ENCODE peak calls at places on chromosomes 12 and 14, in eight cellular contexts. O is IMR-90; E is suprapubic skin; C is A549; V is H9; X is CD14-positive monocyte; K is CD4-positive, alpha-beta T cell; T is GM13976. R is an unnamed sample.

GRCh38 chr12:122226366-122227222 is 742 bp upstream of the DIABLO start:
- DNase-seq in V (no peak), X (no peak), K (no peak), E (no peak), O (no peak), C (no peak), T (no peak), R (no peak)

GRCh38 chr12:20367731-20368652 is at the start of gene PDE3A:
- DNase-seq in T (peak; percentile 21), V (peak; percentile 89), K (no peak), C (peak; percentile 79), X (no peak), E (peak; percentile 81), O (peak; percentile 73), R (no peak)

GRCh38 chr14:102205560-102205959 is 65.9 kb downstream of the WDR20 start:
- DNase-seq in C (no peak), X (no peak), K (no peak), O (no peak), V (no peak), T (no peak), E (no peak), R (no peak)

GRCh38 chr14:97618401-97618800 is 821.2 kb downstream of the VRK1 start:
- DNase-seq in E (no peak), C (no peak), K (no peak), T (no peak), X (no peak), V (no peak), O (no peak), R (no peak)

GRCh38 chr14:101175731-101176534 is 272.4 kb upstream of the RTL1 start:
- DNase-seq in C (no peak), X (no peak), V (peak; percentile 14), T (no peak), E (peak; percentile 57), K (no peak), O (no peak), R (peak; percentile 3)

GRCh38 chr12:26226629-26227375 is 31.4 kb downstream of the SSPN start:
- DNase-seq in O (no peak), X (no peak), E (peak; percentile 81), C (no peak), T (peak; percentile 24), V (peak; percentile 76), K (no peak), R (no peak)

GRCh38 chr14:79842270-79842669 is 369.0 kb downstream of the DIO2 start:
- DNase-seq in E (no peak), O (peak; percentile 92), C (peak; percentile 20), V (no peak), X (no peak), K (no peak), T (no peak), R (no peak)

GRCh38 chr14:38419579-38419978 is 163.7 kb upstream of the CLEC14A start:
- DNase-seq in O (no peak), X (no peak), K (no peak), V (no peak), C (no peak), E (no peak), T (no peak), R (no peak)

GRCh38 chr14:88245321-88245720 is 77.7 kb downstream of the KCNK10 start:
- DNase-seq in E (no peak), C (no peak), O (no peak), K (no peak), T (no peak), V (no peak), X (no peak), R (no peak)

GRCh38 chr14:23483216-23483854 is 13.8 kb downstream of the NGDN start:
- DNase-seq in V (peak; percentile 89), X (no peak), K (no peak), E (no peak), C (peak; percentile 40), O (peak; percentile 13), T (peak; percentile 47), R (peak; percentile 33)

GRCh38 chr12:84738481-84738972 is 174.1 kb downstream of the SLC6A15 start:
- DNase-seq in C (no peak), V (no peak), O (peak; percentile 43), T (no peak), X (no peak), E (no peak), K (no peak), R (no peak)

GRCh38 chr12:74552201-74552600 is 14.6 kb downstream of the ATXN7L3B start:
- DNase-seq in V (no peak), X (no peak), T (no peak), K (no peak), C (no peak), E (no peak), O (no peak), R (no peak)

GRCh38 chr14:75399819-75400678 is 27.8 kb upstream of the JDP2 start:
- DNase-seq in E (peak; percentile 94), V (no peak), C (peak; percentile 49), K (no peak), X (peak; percentile 81), O (no peak), T (no peak), R (no peak)

GRCh38 chr12:111033281-111034147 is 113.1 kb upstream of the MYL2 start:
- DNase-seq in E (no peak), X (no peak), K (no peak), C (no peak), O (no peak), V (peak; percentile 71), T (no peak), R (no peak)
- TF ChIP-seq CTCF in E (no peak), X (peak; percentile 30), K (no peak), C (peak; percentile 40), O (no peak), V (peak; percentile 91), T (peak; percentile 24), R (peak; percentile 12)

GRCh38 chr12:2640281-2640680 is 154.5 kb upstream of the FKBP4 start:
- DNase-seq in T (no peak), X (peak; percentile 30), E (peak; percentile 78), V (no peak), C (peak; percentile 29), O (no peak), K (no peak), R (no peak)
- TF ChIP-seq CTCF in T (no peak), X (no peak), E (no peak), V (no peak), C (no peak), O (peak; percentile 7), K (no peak), R (no peak)

GRCh38 chr12:126784328-126784921 is 1482.5 kb upstream of the TMEM132C start:
- DNase-seq in T (no peak), V (peak; percentile 86), X (no peak), K (no peak), O (no peak), E (no peak), C (peak; percentile 55), R (no peak)
- TF ChIP-seq CTCF in T (peak; percentile 6), V (peak; percentile 85), X (no peak), K (peak; percentile 19), O (no peak), E (no peak), C (peak; percentile 24), R (peak; percentile 28)

DNA sequence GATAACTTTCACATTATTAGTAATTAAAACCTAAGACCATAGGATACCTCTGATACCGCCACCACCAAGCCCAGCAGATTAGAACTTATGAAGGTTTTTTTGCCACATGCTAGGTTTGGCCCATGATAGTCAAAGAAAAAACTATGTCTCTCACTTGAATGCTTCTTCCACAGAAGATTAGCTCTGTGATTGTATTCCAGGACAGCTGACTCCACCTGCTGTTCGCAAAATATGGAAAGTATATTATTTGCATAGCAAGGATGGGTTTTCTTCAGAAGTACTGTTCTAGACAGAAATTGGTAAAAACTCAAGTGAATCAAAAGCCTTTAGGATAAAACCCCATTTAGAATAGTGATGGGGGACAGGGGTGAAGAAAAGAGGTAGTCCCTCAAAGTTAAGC is 42.2 kb downstream of the PPFIBP1 start:
- DNase-seq in X (no peak), V (no peak), E (no peak), C (no peak), O (no peak), K (no peak), T (no peak), R (no peak)
- TF ChIP-seq CTCF in X (no peak), V (no peak), E (no peak), C (no peak), O (peak; percentile 20), K (no peak), T (no peak), R (no peak)

GRCh38 chr14:99627100-99627499 is 17.8 kb upstream of the HHIPL1 start:
- DNase-seq in K (no peak), X (no peak), V (no peak), T (no peak), C (no peak), O (no peak), E (no peak), R (no peak)

GRCh38 chr14:99627510-99628381 is 17.2 kb upstream of the HHIPL1 start:
- DNase-seq in K (no peak), V (no peak), T (no peak), C (no peak), O (no peak), E (no peak), X (no peak), R (no peak)

GRCh38 chr14:99630202-99630601 is 14.7 kb upstream of the HHIPL1 start:
- DNase-seq in X (no peak), C (peak; percentile 28), O (no peak), T (no peak), K (no peak), V (peak; percentile 54), E (no peak), R (no peak)

GRCh38 chr14:99626041-99626648 is 18.8 kb upstream of the HHIPL1 start:
- DNase-seq in E (no peak), C (no peak), V (no peak), K (no peak), O (peak; percentile 23), X (no peak), T (no peak), R (no peak)

DNA sequence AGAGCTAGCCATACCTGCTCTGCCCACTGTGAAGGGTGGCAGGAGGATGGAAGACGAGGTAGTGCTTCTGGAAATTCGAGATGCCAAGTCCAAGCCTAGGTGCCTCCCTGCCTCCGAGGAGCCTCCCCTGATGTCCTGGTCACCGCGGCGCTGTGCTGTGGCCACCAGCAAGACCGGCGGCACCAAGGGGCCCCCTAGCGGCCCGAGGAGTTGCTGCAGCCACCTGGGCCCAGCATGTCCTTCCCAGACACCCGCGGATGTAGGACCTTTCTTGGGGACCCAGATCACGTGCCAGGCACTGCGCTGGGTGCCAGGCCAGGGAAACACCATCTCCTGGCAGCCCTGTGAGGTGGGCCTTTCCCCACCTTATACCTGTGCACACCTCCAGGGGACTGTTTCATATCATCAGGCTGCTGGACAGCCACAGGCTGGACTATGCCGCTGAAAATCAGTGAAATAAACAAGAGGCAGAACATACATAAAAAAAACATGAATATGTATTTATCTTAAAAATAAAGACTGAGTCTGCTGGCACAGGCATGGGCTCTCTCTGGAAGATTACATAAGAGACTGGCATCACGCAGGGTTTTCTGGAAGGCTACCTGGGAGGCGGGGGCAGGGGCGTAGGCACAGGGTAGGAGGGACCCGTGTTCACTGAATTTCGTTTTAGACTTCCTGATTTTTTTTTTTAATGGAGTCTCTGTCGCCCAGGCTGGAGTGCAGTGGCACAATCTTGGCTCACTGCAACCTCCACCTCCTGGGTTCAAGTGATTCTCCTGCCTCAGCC is 15.9 kb upstream of the HHIPL1 start:
- DNase-seq in V (peak; percentile 89), K (peak; percentile 50), C (peak; percentile 80), O (peak; percentile 59), T (peak; percentile 91), E (no peak), X (no peak), R (peak; percentile 85)
- TF ChIP-seq CTCF in V (peak; percentile 100), K (peak; percentile 80), C (peak; percentile 96), O (peak; percentile 95), T (peak; percentile 85), E (peak; percentile 93), X (peak; percentile 90), R (peak; percentile 87)

R was measured in GM10248.